ENCODE peak calls at places on chromosomes 11 and 22, in four cellular contexts. G, J, V and Z are unnamed samples.

GRCh38 chr22:35397095-35397904 is 2.6 kb upstream of the MCM5 start:
- DNase-seq in J (no peak), V (no peak), G (no peak), Z (no peak)

GRCh38 chr11:118609380-118610219 is 2.2 kb downstream of the PHLDB1 start:
- DNase-seq in G (peak), V (no peak), J (peak), Z (no peak)

GRCh38 chr22:41290262-41291221 is 4.6 kb upstream of the RANGAP1 start:
- DNase-seq in J (no peak), V (no peak), G (no peak), Z (no peak)

GRCh38 chr22:23897320-23897719 is 3.1 kb downstream of the MIF start:
- DNase-seq in V (no peak), G (no peak), J (no peak), Z (no peak)

GRCh38 chr11:104484784-104485554 is 321.0 kb upstream of the PDGFD start:
- DNase-seq in V (no peak), G (no peak), J (no peak), Z (no peak)

GRCh38 chr22:42397332-42398246 is 34.6 kb downstream of the NFAM1 start:
- DNase-seq in J (peak), G (no peak), V (no peak), Z (no peak)

GRCh38 chr11:69293819-69294505 is at the start of gene MYEOV:
- DNase-seq in V (no peak), J (peak), G (no peak), Z (peak)

GRCh38 chr22:46023558-46023981 is 46.6 kb upstream of the WNT7B start:
- DNase-seq in V (no peak), J (peak), G (no peak), Z (no peak)

GRCh38 chr11:123083623-123084029 is 21.7 kb upstream of the HSPA8 start:
- DNase-seq in G (no peak), J (peak), V (peak), Z (peak)

GRCh38 chr11:76768091-76769047 is 14.8 kb upstream of the TSKU start:
- DNase-seq in J (peak), V (no peak), G (no peak), Z (no peak)